ENCODE peak calls at places on chromosomes 6 and 20, in four cellular contexts. P is CD4-positive, alpha-beta T cell; A is left lung; D is uterus. U is an unnamed sample.
A peak's percentile ranks its signal among the peaks of the same experiment; 100 is the strongest.

GRCh38 chr6:83430606-83431544 is at the start of gene ME1:
- DNase-seq in D (peak; percentile 55), A (peak; percentile 93), P (no peak), U (peak; percentile 88)

GRCh38 chr20:48523191-48523757 is 304.5 kb downstream of the PREX1 start:
- DNase-seq in D (no peak), A (no peak), P (no peak), U (no peak)

GRCh38 chr6:29737707-29738630 is 14.7 kb downstream of the HLA-F start:
- DNase-seq in P (peak; percentile 65), A (peak; percentile 68), D (peak; percentile 46), U (no peak)

GRCh38 chr20:33423141-33423834 is 20.3 kb downstream of the SNTA1 start:
- DNase-seq in A (no peak), P (no peak), D (peak; percentile 47), U (peak; percentile 97)

GRCh38 chr6:81937296-81937937 is 184.9 kb upstream of the TENT5A start:
- DNase-seq in A (no peak), D (no peak), P (no peak), U (no peak)

GRCh38 chr6:170437719-170438401 is 115.2 kb downstream of the PSMB1 start:
- DNase-seq in D (no peak), A (no peak), P (no peak), U (no peak)

GRCh38 chr6:7773322-7773721 is 47.4 kb downstream of the BMP6 start:
- DNase-seq in D (no peak), P (no peak), A (no peak), U (no peak)

GRCh38 chr6:101572627-101573026 is 179.1 kb downstream of the GRIK2 start:
- DNase-seq in P (no peak), A (no peak), D (no peak), U (no peak)

GRCh38 chr6:85015396-85015990 is 251.1 kb upstream of the TBX18 start:
- DNase-seq in A (peak; percentile 43), D (peak; percentile 34), P (no peak), U (no peak)

GRCh38 chr6:118725944-118726343 is 74.6 kb upstream of the CEP85L start:
- DNase-seq in P (peak; percentile 47), A (no peak), D (no peak), U (no peak)

GRCh38 chr20:19045366-19045765 is 167.1 kb upstream of the SLC24A3 start:
- DNase-seq in P (no peak), A (no peak), D (no peak), U (no peak)

GRCh38 chr6:112311950-112312547 is 35.1 kb upstream of the RFPL4B start:
- DNase-seq in A (no peak), P (no peak), D (no peak), U (no peak)

GRCh38 chr6:133948472-133948871 is 4.6 kb upstream of the TBPL1 start:
- DNase-seq in D (no peak), A (no peak), P (no peak), U (no peak)

GRCh38 chr6:167898673-167899311 is 72.1 kb downstream of the AFDN start:
- DNase-seq in A (no peak), D (no peak), P (no peak), U (no peak)

GRCh38 chr6:132096245-132096644 is 145.1 kb upstream of the CCN2 start:
- DNase-seq in D (no peak), A (no peak), P (no peak), U (no peak)

GRCh38 chr6:165664553-165665383 is 1.7 kb upstream of the PDE10A start:
- DNase-seq in P (no peak), D (no peak), A (no peak), U (no peak)

GRCh38 chr6:116575227-116575626 is 3.9 kb downstream of the RWDD1 start:
- DNase-seq in D (no peak), A (no peak), P (no peak), U (no peak)

GRCh38 chr20:35871311-35871771 is 83.0 kb downstream of the SCAND1 start:
- DNase-seq in D (peak; percentile 33), A (no peak), P (no peak), U (no peak)

GRCh38 chr6:122947355-122947754 is 48.7 kb upstream of the CLVS2 start:
- DNase-seq in A (no peak), P (no peak), D (no peak), U (no peak)
- TF ChIP-seq CTCF in A (no peak), P (no peak), D (no peak), U (no peak)

GRCh38 chr6:127893541-127893940 is 7.3 kb downstream of the THEMIS start:
- DNase-seq in A (no peak), P (no peak), D (no peak), U (no peak)

GRCh38 chr6:127886603-127887002 is 14.3 kb downstream of the THEMIS start:
- DNase-seq in P (no peak), D (no peak), A (no peak), U (no peak)

GRCh38 chr6:127897437-127897836 is 3.4 kb downstream of the THEMIS start:
- DNase-seq in D (no peak), P (no peak), A (no peak), U (no peak)

DNA sequence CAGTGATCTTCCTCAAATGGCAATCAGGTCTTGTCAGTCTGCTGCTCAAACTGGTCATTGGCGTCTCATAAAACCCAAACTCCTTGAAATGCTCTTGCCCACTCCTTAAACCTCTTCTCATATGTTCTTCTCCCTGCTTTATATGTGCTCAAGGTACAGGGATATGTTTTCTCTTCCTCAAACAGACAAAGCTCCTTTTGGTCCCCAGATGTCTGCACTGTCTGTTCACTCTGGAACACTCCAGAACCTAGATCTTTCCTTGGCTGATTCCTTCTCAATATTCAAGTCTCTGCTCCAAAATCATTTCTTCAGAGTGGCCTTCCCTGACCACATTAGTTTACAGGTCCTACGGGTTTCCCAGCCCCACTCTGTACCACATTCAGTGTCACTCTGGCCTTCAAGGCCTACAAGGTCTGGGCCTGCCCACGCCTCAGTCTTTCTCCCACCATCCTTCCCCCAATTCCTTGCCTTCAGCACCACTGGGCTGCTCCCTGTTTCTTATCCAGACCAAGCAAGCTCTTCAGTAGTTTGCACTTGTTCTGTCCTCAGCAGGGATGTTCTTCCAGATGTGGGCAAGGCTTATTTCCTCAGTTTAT is 9.0 kb downstream of the THEMIS start:
- DNase-seq in P (no peak), A (no peak), D (no peak), U (no peak)
- H3K27ac ChIP-seq in P (no peak overlapping the region), A (no peak overlapping the region), D (no peak overlapping the region), U (no peak overlapping the region)

GRCh38 chr6:108927927-108928326 is 79.7 kb downstream of the ARMC2 start:
- DNase-seq in P (no peak), D (no peak), A (no peak), U (no peak)
- TF ChIP-seq CTCF in P (no peak), D (no peak), A (no peak), U (no peak)

GRCh38 chr6:158805698-158806373 is 13.3 kb downstream of the EZR start:
- DNase-seq in A (no peak), D (no peak), P (no peak), U (no peak)
- H3K27ac ChIP-seq in A (no peak overlapping the region), D (no peak overlapping the region), P (no peak overlapping the region), U (no peak overlapping the region)

GRCh38 chr6:25671652-25672051 is 19.6 kb downstream of the SCGN start:
- DNase-seq in D (no peak), P (no peak), A (no peak), U (no peak)

GRCh38 chr6:25675172-25675571 is 23.2 kb downstream of the SCGN start:
- DNase-seq in P (no peak), A (no peak), D (no peak), U (no peak)

GRCh38 chr6:25670208-25670607 is 18.2 kb downstream of the SCGN start:
- DNase-seq in D (no peak), A (no peak), P (no peak), U (no peak)

GRCh38 chr6:25665455-25665854 is 13.4 kb downstream of the SCGN start:
- DNase-seq in D (no peak), P (no peak), A (no peak), U (no peak)

GRCh38 chr6:25670793-25671513 is 18.9 kb downstream of the SCGN start:
- DNase-seq in D (no peak), P (no peak), A (no peak), U (no peak)
- TF ChIP-seq CTCF in D (no peak), P (no peak), A (no peak), U (no peak)

GRCh38 chr20:54688476-54688875 is 213.1 kb downstream of the DOK5 start:
- DNase-seq in P (no peak), A (no peak), D (no peak), U (no peak)

GRCh38 chr20:54694516-54694915 is 219.1 kb downstream of the DOK5 start:
- DNase-seq in P (no peak), A (no peak), D (no peak), U (no peak)

GRCh38 chr20:54690323-54690722 is 214.9 kb downstream of the DOK5 start:
- DNase-seq in D (no peak), P (no peak), A (no peak), U (no peak)

GRCh38 chr20:54692168-54692887 is 216.9 kb downstream of the DOK5 start:
- DNase-seq in D (no peak), P (no peak), A (no peak), U (no peak)

GRCh38 chr20:54691335-54691734 is 215.9 kb downstream of the DOK5 start:
- DNase-seq in A (no peak), P (no peak), D (no peak), U (no peak)
- H3K27ac ChIP-seq in A (no peak overlapping the region), P (no peak overlapping the region), D (no peak overlapping the region), U (no peak overlapping the region)

GRCh38 chr6:17585766-17586502 is 14.2 kb upstream of the FAM8A1 start:
- DNase-seq in A (peak; percentile 38), D (no peak), P (no peak), U (no peak)
- TF ChIP-seq CTCF in A (peak; percentile 36), D (no peak), P (no peak), U (no peak)

GRCh38 chr6:161035981-161036263 is 44.4 kb downstream of the MAP3K4 start:
- DNase-seq in P (no peak), D (no peak), A (no peak), U (no peak)
- H3K27ac ChIP-seq in P (no peak overlapping the region), D (no peak overlapping the region), A (no peak overlapping the region), U (no peak overlapping the region)